ENCODE peak calls at places on chromosome 15, in seven cellular contexts. F, O, U, V, P, R and H are unnamed samples.
A peak's percentile ranks its signal among the peaks of the same experiment; 100 is the strongest.

GRCh38 chr15:74785716-74786032 is 3.8 kb downstream of the CSK start:
- DNase-seq in F (no peak), O (no peak), U (no peak), V (no peak), P (no peak), R (peak; percentile 83), H (no peak)

GRCh38 chr15:98503970-98504369 is 144.4 kb upstream of the IGF1R start:
- DNase-seq in F (no peak), O (no peak), U (no peak), V (no peak), P (no peak), R (no peak), H (no peak)

GRCh38 chr15:75849167-75849566 is 5.9 kb downstream of the UBE2Q2 start:
- DNase-seq in F (no peak), O (no peak), U (no peak), V (no peak), P (no peak), R (no peak), H (no peak)

GRCh38 chr15:75720787-75721461 is 8.3 kb upstream of the CSPG4 start:
- DNase-seq in F (peak; percentile 49), O (peak; percentile 49), U (no peak), V (no peak), P (no peak), R (no peak), H (no peak)

GRCh38 chr15:98865397-98866339 is 141.9 kb downstream of the PGPEP1L start:
- DNase-seq in F (peak; percentile 69), O (no peak), U (no peak), V (peak; percentile 63), P (peak; percentile 47), R (peak; percentile 83), H (no peak)

GRCh38 chr15:77545058-77545457 is 87.7 kb downstream of the LINGO1 start:
- DNase-seq in F (no peak), O (no peak), U (no peak), V (no peak), P (no peak), R (no peak), H (no peak)

GRCh38 chr15:79314811-79315210 is 3.9 kb downstream of the TMED3 start:
- DNase-seq in F (no peak), O (no peak), U (no peak), V (no peak), P (no peak), R (no peak), H (no peak)

GRCh38 chr15:79682851-79683288 is 213.9 kb downstream of the MTHFS start:
- DNase-seq in F (no peak), O (no peak), U (no peak), V (no peak), P (no peak), R (no peak), H (no peak)